ENCODE peak calls at places on chromosomes 11 and 22, in eight cellular contexts. One of them, this sample, is unnamed.

GRCh38 chr11:128470081-128470480 is 117.3 kb downstream of the ETS1 start:
- DNase-seq in cardiac muscle cell: no peak
- DNase-seq in pancreas: no peak
- DNase-seq in coronary artery: no peak
- DNase-seq in brain microvascular endothelial cell: no peak
- DNase-seq in IMR-90: no peak
- DNase-seq in Panc1: no peak
- DNase-seq in tibial artery: no peak
- DNase-seq in this sample: no peak

GRCh38 chr11:69333149-69333710 is 39.3 kb downstream of the MYEOV start:
- DNase-seq in cardiac muscle cell: no peak
- DNase-seq in pancreas: peak
- DNase-seq in coronary artery: peak
- DNase-seq in brain microvascular endothelial cell: no peak
- DNase-seq in IMR-90: no peak
- DNase-seq in Panc1: no peak
- DNase-seq in tibial artery: no peak
- DNase-seq in this sample: no peak

GRCh38 chr11:66970808-66971442 is 4.2 kb upstream of the C11orf86 start:
- DNase-seq in cardiac muscle cell: peak
- DNase-seq in pancreas: no peak
- DNase-seq in coronary artery: peak
- DNase-seq in brain microvascular endothelial cell: peak
- DNase-seq in IMR-90: peak
- DNase-seq in Panc1: peak
- DNase-seq in tibial artery: peak
- DNase-seq in this sample: peak

GRCh38 chr11:66909181-66909580 is 49.0 kb downstream of the PC start:
- DNase-seq in cardiac muscle cell: no peak
- DNase-seq in pancreas: no peak
- DNase-seq in coronary artery: no peak
- DNase-seq in brain microvascular endothelial cell: no peak
- DNase-seq in IMR-90: no peak
- DNase-seq in Panc1: no peak
- DNase-seq in tibial artery: no peak
- DNase-seq in this sample: no peak

GRCh38 chr11:43486141-43486540 is 127.4 kb downstream of the TTC17 start:
- DNase-seq in cardiac muscle cell: peak
- DNase-seq in pancreas: no peak
- DNase-seq in coronary artery: no peak
- DNase-seq in brain microvascular endothelial cell: peak
- DNase-seq in IMR-90: peak
- DNase-seq in Panc1: no peak
- DNase-seq in tibial artery: no peak
- DNase-seq in this sample: no peak

GRCh38 chr22:41280065-41280464 is 5.9 kb downstream of the RANGAP1 start:
- DNase-seq in cardiac muscle cell: no peak
- DNase-seq in pancreas: no peak
- DNase-seq in coronary artery: no peak
- DNase-seq in brain microvascular endothelial cell: no peak
- DNase-seq in IMR-90: no peak
- DNase-seq in Panc1: no peak
- DNase-seq in tibial artery: no peak
- DNase-seq in this sample: no peak

GRCh38 chr11:2096919-2097301 is 42.3 kb downstream of the IGF2 start:
- DNase-seq in cardiac muscle cell: no peak
- DNase-seq in pancreas: no peak
- DNase-seq in coronary artery: no peak
- DNase-seq in brain microvascular endothelial cell: no peak
- DNase-seq in IMR-90: no peak
- DNase-seq in Panc1: no peak
- DNase-seq in tibial artery: no peak
- DNase-seq in this sample: no peak

GRCh38 chr11:72745511-72745910 is 6.7 kb downstream of the ARAP1 start:
- DNase-seq in cardiac muscle cell: no peak
- DNase-seq in pancreas: no peak
- DNase-seq in coronary artery: no peak
- DNase-seq in brain microvascular endothelial cell: no peak
- DNase-seq in IMR-90: no peak
- DNase-seq in Panc1: no peak
- DNase-seq in tibial artery: no peak
- DNase-seq in this sample: no peak

GRCh38 chr11:128214263-128214662 is 373.1 kb downstream of the ETS1 start:
- DNase-seq in cardiac muscle cell: no peak
- DNase-seq in pancreas: no peak
- DNase-seq in coronary artery: no peak
- DNase-seq in brain microvascular endothelial cell: no peak
- DNase-seq in IMR-90: no peak
- DNase-seq in Panc1: no peak
- DNase-seq in tibial artery: no peak
- DNase-seq in this sample: no peak

GRCh38 chr22:39773503-39773902 is 120.1 kb downstream of the ENTHD1 start:
- DNase-seq in cardiac muscle cell: no peak
- DNase-seq in pancreas: no peak
- DNase-seq in coronary artery: no peak
- DNase-seq in brain microvascular endothelial cell: no peak
- DNase-seq in IMR-90: no peak
- DNase-seq in Panc1: no peak
- DNase-seq in tibial artery: no peak
- DNase-seq in this sample: no peak

GRCh38 chr22:43317252-43317651 is 25.9 kb downstream of the SCUBE1 start:
- DNase-seq in cardiac muscle cell: no peak
- DNase-seq in pancreas: no peak
- DNase-seq in coronary artery: no peak
- DNase-seq in brain microvascular endothelial cell: no peak
- DNase-seq in IMR-90: no peak
- DNase-seq in Panc1: no peak
- DNase-seq in tibial artery: no peak
- DNase-seq in this sample: no peak

GRCh38 chr11:112292785-112293407 is 32.2 kb upstream of the PLET1 start:
- DNase-seq in cardiac muscle cell: peak
- DNase-seq in pancreas: no peak
- DNase-seq in coronary artery: no peak
- DNase-seq in brain microvascular endothelial cell: peak
- DNase-seq in IMR-90: peak
- DNase-seq in Panc1: no peak
- DNase-seq in tibial artery: peak
- DNase-seq in this sample: peak

GRCh38 chr11:134945993-134946392 is 534.0 kb upstream of the B3GAT1 start:
- DNase-seq in cardiac muscle cell: no peak
- DNase-seq in pancreas: no peak
- DNase-seq in coronary artery: no peak
- DNase-seq in brain microvascular endothelial cell: no peak
- DNase-seq in IMR-90: no peak
- DNase-seq in Panc1: no peak
- DNase-seq in tibial artery: no peak
- DNase-seq in this sample: no peak

GRCh38 chr11:27282806-27283205 is 80.2 kb downstream of the CCDC34 start:
- DNase-seq in cardiac muscle cell: peak
- DNase-seq in pancreas: no peak
- DNase-seq in coronary artery: no peak
- DNase-seq in brain microvascular endothelial cell: peak
- DNase-seq in IMR-90: no peak
- DNase-seq in Panc1: no peak
- DNase-seq in tibial artery: no peak
- DNase-seq in this sample: no peak

GRCh38 chr11:71064183-71064582 is 188.2 kb downstream of the SHANK2 start:
- DNase-seq in cardiac muscle cell: no peak
- DNase-seq in pancreas: no peak
- DNase-seq in coronary artery: no peak
- DNase-seq in brain microvascular endothelial cell: no peak
- DNase-seq in IMR-90: no peak
- DNase-seq in Panc1: no peak
- DNase-seq in tibial artery: no peak
- DNase-seq in this sample: no peak

GRCh38 chr11:3200388-3201111 is 18.1 kb downstream of the MRGPRG start:
- DNase-seq in cardiac muscle cell: no peak
- DNase-seq in pancreas: no peak
- DNase-seq in coronary artery: no peak
- DNase-seq in brain microvascular endothelial cell: no peak
- DNase-seq in IMR-90: no peak
- DNase-seq in Panc1: no peak
- DNase-seq in tibial artery: peak
- DNase-seq in this sample: no peak

GRCh38 chr11:117535870-117536411 is 208.3 kb downstream of the CEP164 start:
- DNase-seq in cardiac muscle cell: no peak
- DNase-seq in pancreas: no peak
- DNase-seq in coronary artery: no peak
- DNase-seq in brain microvascular endothelial cell: no peak
- DNase-seq in IMR-90: no peak
- DNase-seq in Panc1: no peak
- DNase-seq in tibial artery: no peak
- DNase-seq in this sample: no peak

GRCh38 chr11:32213223-32213622 is 122.3 kb downstream of the RCN1 start:
- DNase-seq in cardiac muscle cell: peak
- DNase-seq in pancreas: no peak
- DNase-seq in coronary artery: no peak
- DNase-seq in brain microvascular endothelial cell: peak
- DNase-seq in IMR-90: peak
- DNase-seq in Panc1: no peak
- DNase-seq in tibial artery: no peak
- DNase-seq in this sample: no peak

GRCh38 chr22:29316429-29316828 is 932 bp upstream of the RASL10A start:
- DNase-seq in cardiac muscle cell: no peak
- DNase-seq in pancreas: no peak
- DNase-seq in coronary artery: no peak
- DNase-seq in brain microvascular endothelial cell: no peak
- DNase-seq in IMR-90: no peak
- DNase-seq in Panc1: no peak
- DNase-seq in tibial artery: no peak
- DNase-seq in this sample: no peak

GRCh38 chr22:38202437-38203089 is 769 bp downstream of the MAFF start:
- DNase-seq in cardiac muscle cell: peak
- DNase-seq in pancreas: peak
- DNase-seq in coronary artery: peak
- DNase-seq in brain microvascular endothelial cell: peak
- DNase-seq in IMR-90: peak
- DNase-seq in Panc1: no peak
- DNase-seq in tibial artery: peak
- DNase-seq in this sample: peak

GRCh38 chr22:38203090-38203810 is 1.5 kb downstream of the MAFF start:
- DNase-seq in cardiac muscle cell: peak
- DNase-seq in pancreas: peak
- DNase-seq in coronary artery: no peak
- DNase-seq in brain microvascular endothelial cell: no peak
- DNase-seq in IMR-90: peak
- DNase-seq in Panc1: no peak
- DNase-seq in tibial artery: peak
- DNase-seq in this sample: no peak

GRCh38 chr22:38204784-38205183 is 3.0 kb downstream of the MAFF start:
- DNase-seq in cardiac muscle cell: no peak
- DNase-seq in pancreas: no peak
- DNase-seq in coronary artery: no peak
- DNase-seq in brain microvascular endothelial cell: no peak
- DNase-seq in IMR-90: no peak
- DNase-seq in Panc1: no peak
- DNase-seq in tibial artery: no peak
- DNase-seq in this sample: no peak

GRCh38 chr22:38205261-38206128 is 3.7 kb downstream of the MAFF start:
- DNase-seq in cardiac muscle cell: peak
- DNase-seq in pancreas: no peak
- DNase-seq in coronary artery: peak
- DNase-seq in brain microvascular endothelial cell: peak
- DNase-seq in IMR-90: peak
- DNase-seq in Panc1: no peak
- DNase-seq in tibial artery: peak
- DNase-seq in this sample: peak

GRCh38 chr22:38203855-38204497 is 2.2 kb downstream of the MAFF start:
- DNase-seq in cardiac muscle cell: no peak
- DNase-seq in pancreas: no peak
- DNase-seq in coronary artery: no peak
- DNase-seq in brain microvascular endothelial cell: peak
- DNase-seq in IMR-90: peak
- DNase-seq in Panc1: no peak
- DNase-seq in tibial artery: no peak
- DNase-seq in this sample: no peak
- H3K4me3 ChIP-seq in cardiac muscle cell: no peak
- H3K4me3 ChIP-seq in pancreas: no peak
- H3K4me3 ChIP-seq in coronary artery: peak
- H3K4me3 ChIP-seq in brain microvascular endothelial cell: peak
- H3K4me3 ChIP-seq in IMR-90: peak
- H3K4me3 ChIP-seq in Panc1: peak
- H3K4me3 ChIP-seq in tibial artery: peak
- H3K4me3 ChIP-seq in this sample: peak

GRCh38 chr22:23259916-23260644 is 79.8 kb downstream of the BCR start:
- DNase-seq in cardiac muscle cell: no peak
- DNase-seq in pancreas: no peak
- DNase-seq in coronary artery: no peak
- DNase-seq in brain microvascular endothelial cell: no peak
- DNase-seq in IMR-90: no peak
- DNase-seq in Panc1: no peak
- DNase-seq in tibial artery: no peak
- DNase-seq in this sample: no peak
- TF ChIP-seq CTCF in cardiac muscle cell: no peak
- TF ChIP-seq CTCF in pancreas: no peak
- TF ChIP-seq CTCF in coronary artery: no peak
- TF ChIP-seq CTCF in brain microvascular endothelial cell: no peak
- TF ChIP-seq CTCF in IMR-90: no peak
- TF ChIP-seq CTCF in Panc1: no peak
- TF ChIP-seq CTCF in tibial artery: no peak
- TF ChIP-seq CTCF in this sample: no peak

GRCh38 chr22:20864186-20864908 is 5.5 kb downstream of the SNAP29 start:
- DNase-seq in cardiac muscle cell: peak
- DNase-seq in pancreas: no peak
- DNase-seq in coronary artery: no peak
- DNase-seq in brain microvascular endothelial cell: no peak
- DNase-seq in IMR-90: no peak
- DNase-seq in Panc1: no peak
- DNase-seq in tibial artery: no peak
- DNase-seq in this sample: no peak
- H3K27ac ChIP-seq in cardiac muscle cell: no peak
- H3K27ac ChIP-seq in pancreas: no peak
- H3K27ac ChIP-seq in coronary artery: no peak
- H3K27ac ChIP-seq in brain microvascular endothelial cell: no peak
- H3K27ac ChIP-seq in IMR-90: no peak
- H3K27ac ChIP-seq in Panc1: no peak
- H3K27ac ChIP-seq in tibial artery: no peak
- H3K27ac ChIP-seq in this sample: no peak

DNA sequence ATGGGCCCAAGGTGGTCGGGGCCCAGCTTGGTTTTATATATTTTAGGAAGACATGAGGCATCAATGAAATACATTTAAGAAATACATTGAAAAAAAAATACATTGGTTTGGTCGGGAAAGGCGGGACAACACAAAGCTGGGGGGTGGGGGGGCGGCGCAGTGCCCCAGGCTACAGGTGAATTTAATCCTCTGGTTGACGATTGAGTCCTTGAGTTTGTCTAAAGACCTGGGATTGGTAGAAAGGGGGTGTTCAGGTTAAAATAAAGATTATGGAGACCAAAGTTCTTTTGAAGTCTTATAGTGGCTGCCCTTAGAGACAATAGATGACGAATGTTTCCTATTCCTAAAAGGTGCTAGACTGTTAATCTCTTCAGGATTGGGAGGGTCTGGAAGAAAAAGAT is 3.1 kb downstream of the IFITM1 start:
- DNase-seq in cardiac muscle cell: no peak
- DNase-seq in pancreas: no peak
- DNase-seq in coronary artery: peak
- DNase-seq in brain microvascular endothelial cell: no peak
- DNase-seq in IMR-90: no peak
- DNase-seq in Panc1: no peak
- DNase-seq in tibial artery: no peak
- DNase-seq in this sample: no peak
- H3K4me3 ChIP-seq in cardiac muscle cell: no peak
- H3K4me3 ChIP-seq in pancreas: no peak
- H3K4me3 ChIP-seq in coronary artery: peak
- H3K4me3 ChIP-seq in brain microvascular endothelial cell: no peak
- H3K4me3 ChIP-seq in IMR-90: no peak
- H3K4me3 ChIP-seq in Panc1: peak
- H3K4me3 ChIP-seq in tibial artery: peak
- H3K4me3 ChIP-seq in this sample: peak

This sample was measured in ascending aorta.